ENCODE peak calls at places on chromosome 15, in seven cellular contexts. P, F, Z, S, X, E and N are unnamed samples.

GRCh38 chr15:96339662-96340347 is 9.3 kb downstream of the NR2F2 start:
- DNase-seq in P (peak), F (peak), Z (no peak), S (no peak), X (no peak), E (no peak), N (no peak)

GRCh38 chr15:52233405-52233804 is 42.2 kb upstream of the GNB5 start:
- DNase-seq in P (no peak), F (no peak), Z (no peak), S (peak), X (no peak), E (no peak), N (peak)

GRCh38 chr15:80839764-80840130 is 60.6 kb downstream of the CEMIP start:
- DNase-seq in P (no peak), F (no peak), Z (no peak), S (no peak), X (no peak), E (no peak), N (no peak)

GRCh38 chr15:85408270-85408746 is 27.9 kb downstream of the AKAP13 start:
- DNase-seq in P (no peak), F (no peak), Z (no peak), S (peak), X (no peak), E (no peak), N (peak)

GRCh38 chr15:67999320-68000100 is 54.6 kb upstream of the PIAS1 start:
- DNase-seq in P (no peak), F (no peak), Z (no peak), S (no peak), X (no peak), E (no peak), N (no peak)

GRCh38 chr15:73683257-73683623 is 943 bp upstream of the CD276 start:
- DNase-seq in P (no peak), F (no peak), Z (no peak), S (no peak), X (no peak), E (no peak), N (no peak)

GRCh38 chr15:71440479-71441071 is 325.3 kb downstream of the THSD4 start:
- DNase-seq in P (peak), F (peak), Z (no peak), S (peak), X (peak), E (no peak), N (peak)

GRCh38 chr15:25866874-25867273 is 3.7 kb upstream of the ATP10A start:
- DNase-seq in P (no peak), F (no peak), Z (no peak), S (no peak), X (no peak), E (no peak), N (no peak)

GRCh38 chr15:68335251-68335650 is 57.7 kb downstream of the FEM1B start:
- DNase-seq in P (no peak), F (no peak), Z (no peak), S (no peak), X (no peak), E (peak), N (no peak)

GRCh38 chr15:83794209-83794608 is 140.3 kb downstream of the ADAMTSL3 start:
- DNase-seq in P (no peak), F (no peak), Z (no peak), S (no peak), X (no peak), E (no peak), N (no peak)

GRCh38 chr15:89399390-89400120 is 64.9 kb upstream of the POLG start:
- DNase-seq in P (no peak), F (no peak), Z (no peak), S (peak), X (no peak), E (no peak), N (peak)

GRCh38 chr15:63146684-63147083 is 10.6 kb downstream of the RPS27L start:
- DNase-seq in P (peak), F (peak), Z (no peak), S (no peak), X (no peak), E (no peak), N (no peak)

GRCh38 chr15:57118013-57118799 is 199.8 kb downstream of the TCF12 start:
- DNase-seq in P (peak), F (peak), Z (no peak), S (no peak), X (no peak), E (no peak), N (no peak)

GRCh38 chr15:70210538-70210937 is 112.8 kb upstream of the TLE3 start:
- DNase-seq in P (no peak), F (no peak), Z (no peak), S (no peak), X (no peak), E (no peak), N (no peak)

GRCh38 chr15:67785431-67785830 is 39.9 kb upstream of the SKOR1 start:
- DNase-seq in P (no peak), F (no peak), Z (no peak), S (no peak), X (no peak), E (no peak), N (no peak)

GRCh38 chr15:36426696-36427095 is 152.7 kb upstream of the CDIN1 start:
- DNase-seq in P (peak), F (no peak), Z (no peak), S (no peak), X (no peak), E (no peak), N (no peak)

GRCh38 chr15:98853593-98854420 is 153.8 kb downstream of the PGPEP1L start:
- DNase-seq in P (peak), F (peak), Z (no peak), S (no peak), X (no peak), E (no peak), N (no peak)

GRCh38 chr15:98855067-98855814 is 152.4 kb downstream of the PGPEP1L start:
- DNase-seq in P (no peak), F (no peak), Z (no peak), S (no peak), X (no peak), E (no peak), N (no peak)

GRCh38 chr15:98854496-98854895 is 153.1 kb downstream of the PGPEP1L start:
- DNase-seq in P (no peak), F (no peak), Z (no peak), S (no peak), X (no peak), E (no peak), N (no peak)

GRCh38 chr15:98853161-98853560 is 154.4 kb downstream of the PGPEP1L start:
- DNase-seq in P (peak), F (peak), Z (peak), S (peak), X (peak), E (peak), N (peak)

DNA sequence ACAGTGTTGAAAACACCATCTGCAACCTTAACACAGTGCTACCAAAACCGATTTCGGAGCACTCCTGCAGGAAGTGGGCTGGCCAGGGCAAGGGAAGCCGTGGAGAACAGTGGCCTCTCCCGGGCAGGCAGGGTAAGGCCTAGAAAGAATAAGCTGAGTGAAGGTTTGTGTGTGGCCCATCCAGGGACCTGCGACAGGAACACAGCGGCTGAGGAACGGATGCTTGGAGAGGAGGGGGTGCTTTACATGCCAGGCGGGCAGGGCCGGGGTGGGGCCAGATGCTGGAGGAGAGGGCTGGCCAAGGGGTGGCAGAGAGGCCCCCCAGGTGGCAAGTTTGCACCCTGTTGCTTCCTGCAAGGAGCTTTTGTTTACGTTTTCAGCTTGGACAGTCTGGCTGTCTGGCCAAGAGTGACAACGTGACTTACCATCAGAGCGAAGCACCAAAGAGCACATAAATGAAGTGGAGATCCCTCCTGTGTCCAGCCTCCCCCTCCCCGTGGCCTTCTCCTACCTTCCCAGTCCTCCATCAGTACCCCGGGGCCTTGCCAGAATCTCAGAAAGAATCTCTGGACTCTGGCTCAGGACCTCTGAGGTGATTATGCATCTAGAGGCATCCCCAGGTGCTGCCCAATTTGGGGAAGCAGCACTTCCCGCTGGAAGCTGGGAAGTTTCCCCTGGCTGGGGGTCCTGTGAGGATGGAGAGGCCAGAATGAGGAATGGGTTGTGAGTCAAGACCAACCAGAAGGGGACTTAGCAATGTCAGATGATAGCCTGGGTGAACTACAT is 156.4 kb downstream of the PGPEP1L start:
- DNase-seq in P (peak), F (peak), Z (peak), S (peak), X (no peak), E (peak), N (peak)
- TF ChIP-seq CTCF in P (peak), F (peak), Z (peak), S (peak), X (peak), E (peak), N (peak)

GRCh38 chr15:65038428-65038827 is 6.8 kb upstream of the SLC51B start:
- DNase-seq in P (no peak), F (no peak), Z (no peak), S (no peak), X (no peak), E (no peak), N (no peak)
- TF ChIP-seq CTCF in P (no peak), F (no peak), Z (no peak), S (no peak), X (no peak), E (no peak), N (no peak)

GRCh38 chr15:65305776-65306175 is 1.3 kb downstream of the RNU5B-1 start:
- DNase-seq in P (no peak), F (no peak), Z (no peak), S (no peak), X (no peak), E (no peak), N (no peak)
- TF ChIP-seq CTCF in P (no peak), F (no peak), Z (no peak), S (no peak), X (no peak), E (no peak), N (no peak)

GRCh38 chr15:72685301-72685924 is 569 bp downstream of the HIGD2B start:
- DNase-seq in P (peak), F (no peak), Z (no peak), S (no peak), X (no peak), E (no peak), N (no peak)

GRCh38 chr15:72688697-72689096 is 2.7 kb downstream of the BBS4 start:
- DNase-seq in P (no peak), F (no peak), Z (no peak), S (no peak), X (no peak), E (no peak), N (no peak)

GRCh38 chr15:72685925-72686794 is at the start of the genes BBS4 and HIGD2B:
- DNase-seq in P (peak), F (peak), Z (peak), S (peak), X (peak), E (peak), N (peak)

GRCh38 chr15:72680931-72681330 is 5.1 kb downstream of the HIGD2B start:
- DNase-seq in P (no peak), F (no peak), Z (no peak), S (no peak), X (no peak), E (no peak), N (no peak)

GRCh38 chr15:72682772-72683171 is 3.2 kb downstream of the HIGD2B start:
- DNase-seq in P (no peak), F (no peak), Z (no peak), S (no peak), X (no peak), E (no peak), N (no peak)
- TF ChIP-seq CTCF in P (no peak), F (no peak), Z (no peak), S (no peak), X (no peak), E (no peak), N (no peak)